ENCODE peak calls at places on chromosomes 11 and 22, in four cellular contexts. Y is A549, N is GM12878, E is HepG2. V is an unnamed sample.
A peak's percentile ranks its signal among the peaks of the same experiment; 100 is the strongest.

GRCh38 chr11:125441648-125442410 is 54.2 kb downstream of the FEZ1 start:
- DNase-seq in E (no peak), N (no peak), Y (no peak), V (no peak)

GRCh38 chr22:37089451-37089850 is 20.1 kb downstream of the TMPRSS6 start:
- DNase-seq in N (no peak), Y (no peak), E (no peak), V (no peak)

GRCh38 chr11:31643831-31644230 is 134.3 kb downstream of the ELP4 start:
- DNase-seq in N (no peak), Y (peak; percentile 0), E (no peak), V (no peak)

GRCh38 chr22:42269407-42270177 is 861 bp downstream of the TCF20 start:
- DNase-seq in N (no peak), E (peak; percentile 67), Y (peak; percentile 68), V (peak; percentile 72)

GRCh38 chr11:81674211-81674610 is 1059.5 kb downstream of the FAM181B start:
- DNase-seq in N (no peak), E (no peak), Y (no peak), V (no peak)

GRCh38 chr11:110376711-110377324 is 52.9 kb upstream of the FDX1 start:
- DNase-seq in N (peak; percentile 36), Y (peak; percentile 65), E (peak; percentile 91), V (peak; percentile 54)

GRCh38 chr11:13717331-13717730 is 48.9 kb downstream of the FAR1 start:
- DNase-seq in Y (no peak), E (no peak), N (no peak), V (no peak)

GRCh38 chr11:34281256-34281655 is 76.6 kb downstream of the ABTB2 start:
- DNase-seq in E (no peak), Y (no peak), N (no peak), V (no peak)

GRCh38 chr11:67583319-67584204 is at the start of gene GSTP1:
- DNase-seq in E (no peak), Y (peak; percentile 81), N (no peak), V (peak; percentile 96)

GRCh38 chr11:68998390-68998911 is 14.6 kb downstream of the MRGPRF start:
- DNase-seq in N (no peak), Y (no peak), E (no peak), V (no peak)

GRCh38 chr22:29129644-29130201 is 56.9 kb downstream of the KREMEN1 start:
- DNase-seq in E (no peak), Y (no peak), N (no peak), V (no peak)

GRCh38 chr11:126059238-126059761 is 3.4 kb downstream of the CDON start:
- DNase-seq in N (no peak), Y (no peak), E (no peak), V (no peak)

GRCh38 chr11:34633990-34634725 is 13.3 kb downstream of the EHF start:
- DNase-seq in Y (no peak), N (no peak), E (peak; percentile 45), V (no peak)

GRCh38 chr22:16845881-16846280 is 20.7 kb upstream of the XKR3 start:
- DNase-seq in E (no peak), Y (no peak), N (no peak), V (no peak)

GRCh38 chr11:47607380-47607779 is 13.2 kb upstream of the C1QTNF4 start:
- DNase-seq in N (no peak), E (no peak), Y (no peak), V (no peak)

GRCh38 chr11:111554532-111554931 is 14.0 kb downstream of the LAYN start:
- DNase-seq in N (no peak), Y (no peak), E (no peak), V (no peak)

GRCh38 chr11:113184498-113184897 is 129.9 kb upstream of the TTC12 start:
- DNase-seq in Y (no peak), E (peak; percentile 35), N (no peak), V (no peak)

GRCh38 chr22:49969751-49970527 is 9.4 kb downstream of the PIM3 start:
- DNase-seq in E (no peak), Y (no peak), N (no peak), V (no peak)

GRCh38 chr11:86688398-86689179 is 16.2 kb upstream of the ME3 start:
- DNase-seq in N (peak; percentile 24), E (no peak), Y (no peak), V (no peak)

GRCh38 chr11:95375881-95376280 is 144.9 kb upstream of the SESN3 start:
- DNase-seq in N (no peak), E (no peak), Y (no peak), V (no peak)

GRCh38 chr11:128929991-128930390 is 12.7 kb downstream of the TP53AIP1 start:
- DNase-seq in E (no peak), N (no peak), Y (no peak), V (no peak)

GRCh38 chr11:76856111-76856510 is 4.6 kb upstream of the ACER3 start:
- DNase-seq in Y (no peak), N (no peak), E (no peak), V (no peak)

GRCh38 chr22:42946551-42947198 is 68.3 kb downstream of the PACSIN2 start:
- DNase-seq in Y (no peak), E (no peak), N (no peak), V (no peak)

DNA sequence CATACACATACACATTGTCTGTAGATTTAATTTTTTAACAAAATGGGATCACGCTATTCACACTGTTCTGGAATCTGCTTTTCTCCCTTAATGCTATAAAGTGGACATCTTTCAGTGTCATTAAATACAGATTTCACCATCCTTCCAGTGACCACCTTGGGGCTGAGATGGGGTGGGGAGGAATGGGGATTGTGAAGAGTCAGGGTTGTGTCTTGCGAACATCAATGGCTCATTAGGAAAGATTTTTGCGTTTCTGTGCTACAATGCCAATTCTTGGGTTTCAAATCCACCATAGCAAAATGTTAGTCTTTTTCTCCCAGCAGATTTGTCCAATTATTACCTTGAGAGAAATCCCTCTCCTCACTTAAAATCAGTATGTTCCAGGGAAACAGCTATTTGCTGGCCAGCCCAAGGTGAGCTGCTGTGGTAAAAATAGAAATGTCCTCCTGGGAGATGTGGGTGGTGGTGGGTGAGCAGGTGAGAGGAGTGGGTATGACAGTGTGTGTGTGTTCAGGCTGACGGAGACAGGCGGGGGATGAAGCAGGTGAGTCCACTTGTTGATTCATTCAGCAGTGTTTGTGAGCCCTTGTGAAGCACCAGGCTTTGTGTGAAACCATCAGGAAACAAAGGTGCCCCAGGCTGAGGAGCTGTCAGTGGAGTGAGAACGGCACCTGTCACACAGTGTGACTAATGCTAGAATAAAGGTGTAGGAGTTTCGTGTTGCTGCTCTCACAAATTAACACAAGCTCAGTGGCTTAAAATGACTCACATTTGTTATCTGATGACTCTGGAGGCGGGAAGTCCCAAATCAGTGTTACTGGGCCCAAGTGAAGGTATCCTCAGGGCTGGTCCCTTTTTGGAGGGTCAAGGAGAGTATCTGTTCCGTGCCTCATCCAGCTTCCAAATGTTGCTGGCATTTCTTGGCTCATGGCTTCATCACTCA is 1.7 kb upstream of the CBX6 start:
- DNase-seq in E (no peak), N (peak; percentile 59), Y (no peak), V (no peak)
- TF ChIP-seq POLR2AphosphoS2 in E (no peak), N (no peak), Y (no peak), V (no peak)

GRCh38 chr11:2762031-2762380 is 62.2 kb upstream of the KCNQ1OT1 start:
- DNase-seq in E (no peak), N (no peak), Y (no peak), V (no peak)

GRCh38 chr11:2759228-2760195 is 59.7 kb upstream of the KCNQ1OT1 start:
- DNase-seq in E (no peak), N (no peak), Y (no peak), V (no peak)

GRCh38 chr11:2761131-2762030 is 61.6 kb upstream of the KCNQ1OT1 start:
- DNase-seq in E (no peak), N (no peak), Y (no peak), V (no peak)

GRCh38 chr11:2758751-2759150 is 59.0 kb upstream of the KCNQ1OT1 start:
- DNase-seq in E (no peak), Y (no peak), N (no peak), V (no peak)

GRCh38 chr11:2760196-2760871 is 60.5 kb upstream of the KCNQ1OT1 start:
- DNase-seq in E (no peak), Y (no peak), N (no peak), V (no peak)
- TF ChIP-seq POLR2AphosphoS2 in E (no peak), Y (no peak), N (no peak), V (no peak)

DNA sequence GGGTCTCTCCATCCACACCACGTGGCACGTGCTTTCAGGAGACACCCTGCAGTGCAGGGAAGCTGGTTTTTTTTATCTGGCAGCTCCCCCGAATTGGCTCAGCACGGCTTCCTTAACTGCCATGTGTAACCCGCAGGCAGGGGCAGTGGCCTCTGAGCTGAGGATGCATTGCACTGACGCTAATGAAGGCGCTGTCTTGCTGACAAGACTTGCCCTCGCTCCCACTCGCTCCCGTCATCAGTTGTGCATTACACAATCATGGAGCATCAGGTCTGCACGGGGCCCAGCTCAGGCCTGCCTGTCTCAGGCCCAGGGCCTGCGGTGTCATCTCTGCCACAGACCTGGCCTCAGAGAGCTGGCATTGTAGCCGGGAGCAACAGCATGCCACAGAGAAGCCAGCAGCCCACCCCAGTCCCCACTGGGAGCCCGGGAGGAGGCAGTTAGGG is 95.9 kb downstream of the ARHGAP8 start:
- DNase-seq in E (no peak), N (no peak), Y (no peak), V (no peak)
- TF ChIP-seq POLR2AphosphoS2 in E (no peak), N (no peak), Y (no peak), V (no peak)

GRCh38 chr11:130040281-130040940 is 29.3 kb upstream of the APLP2 start:
- DNase-seq in N (no peak), Y (no peak), E (no peak), V (no peak)

GRCh38 chr11:130047141-130047540 is 22.6 kb upstream of the APLP2 start:
- DNase-seq in N (no peak), E (no peak), Y (no peak), V (no peak)

GRCh38 chr11:130042093-130042591 is 27.6 kb upstream of the APLP2 start:
- DNase-seq in Y (peak; percentile 38), N (no peak), E (peak; percentile 85), V (peak; percentile 58)

GRCh38 chr11:130037881-130038601 is 31.7 kb upstream of the APLP2 start:
- DNase-seq in N (no peak), Y (no peak), E (peak; percentile 66), V (peak; percentile 17)

DNA sequence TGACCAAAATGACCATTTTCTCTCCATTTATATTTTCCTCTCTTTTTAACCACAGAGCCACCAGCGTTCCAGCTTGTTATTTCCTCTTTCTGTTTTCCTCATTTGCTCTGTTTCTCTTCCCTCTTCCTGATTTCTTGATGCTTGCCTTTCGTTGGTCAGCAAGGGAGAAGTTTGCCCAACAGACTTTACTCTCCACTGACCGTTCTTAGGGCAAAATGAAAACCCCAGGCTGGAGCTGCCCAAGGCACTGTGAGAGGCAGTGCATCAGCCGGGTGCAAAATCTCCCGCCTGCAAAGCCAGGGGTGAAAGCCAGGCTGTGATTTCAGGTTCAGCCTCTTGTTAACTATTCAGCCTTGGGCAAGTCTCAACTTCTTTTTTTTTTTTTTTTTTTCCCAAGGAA is 26.1 kb upstream of the APLP2 start:
- DNase-seq in E (no peak), N (no peak), Y (no peak), V (no peak)
- TF ChIP-seq POLR2AphosphoS2 in E (no peak), N (no peak), Y (no peak), V (no peak)

DNA sequence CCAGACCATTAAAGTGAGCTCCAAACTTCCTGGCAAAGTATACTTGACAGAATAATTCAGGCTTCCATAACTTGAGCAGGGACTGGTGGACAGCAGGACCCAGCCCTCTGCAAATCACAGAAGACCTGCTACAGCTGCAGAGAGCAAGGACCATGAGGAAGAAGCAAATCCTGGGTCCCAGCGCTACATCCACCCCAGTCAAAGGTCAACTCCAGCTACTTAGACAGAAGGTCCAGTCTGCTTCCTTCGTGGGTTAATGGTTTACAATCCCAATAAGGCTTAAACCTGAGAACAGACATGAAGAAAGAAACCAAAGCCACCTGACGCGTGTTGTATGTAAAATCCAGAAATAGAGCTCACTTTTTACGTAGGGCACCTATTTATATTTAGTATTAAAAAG is 57.7 kb downstream of the SHANK2 start:
- DNase-seq in N (no peak), Y (no peak), E (no peak), V (no peak)
- TF ChIP-seq POLR2AphosphoS2 in N (no peak), Y (no peak), E (no peak), V (no peak)